ENCODE peak calls at places on chromosomes 11 and 22, in five cellular contexts. One of them, this sample, is unnamed.

GRCh38 chr11:93485983-93486382 is 57.2 kb downstream of the SMCO4 start:
- DNase-seq in A549: no peak
- DNase-seq in HFFc6: no peak
- DNase-seq in kidney glomerular epithelial cell: no peak
- DNase-seq in T-helper 1 cell: no peak
- DNase-seq in this sample: no peak

GRCh38 chr11:69644071-69644961 is 3.4 kb downstream of the CCND1 start:
- DNase-seq in A549: peak; percentile 79
- DNase-seq in HFFc6: peak; percentile 94
- DNase-seq in kidney glomerular epithelial cell: peak; percentile 28
- DNase-seq in T-helper 1 cell: no peak
- DNase-seq in this sample: no peak

GRCh38 chr11:5452712-5453111 is 3.6 kb downstream of the OR51I2 start:
- DNase-seq in A549: no peak
- DNase-seq in HFFc6: no peak
- DNase-seq in kidney glomerular epithelial cell: no peak
- DNase-seq in T-helper 1 cell: no peak
- DNase-seq in this sample: no peak

GRCh38 chr11:32821517-32821916 is 8.2 kb upstream of the PRRG4 start:
- DNase-seq in A549: no peak
- DNase-seq in HFFc6: no peak
- DNase-seq in kidney glomerular epithelial cell: peak; percentile 22
- DNase-seq in T-helper 1 cell: no peak
- DNase-seq in this sample: no peak

GRCh38 chr11:90913131-90913668 is 690.4 kb upstream of the CHORDC1 start:
- DNase-seq in A549: no peak
- DNase-seq in HFFc6: no peak
- DNase-seq in kidney glomerular epithelial cell: no peak
- DNase-seq in T-helper 1 cell: no peak
- DNase-seq in this sample: no peak

GRCh38 chr11:103998826-103999390 is 37.5 kb upstream of the DDI1 start:
- DNase-seq in A549: no peak
- DNase-seq in HFFc6: no peak
- DNase-seq in kidney glomerular epithelial cell: no peak
- DNase-seq in T-helper 1 cell: no peak
- DNase-seq in this sample: no peak

GRCh38 chr22:42202669-42203068 is 67.8 kb downstream of the TCF20 start:
- DNase-seq in A549: no peak
- DNase-seq in HFFc6: no peak
- DNase-seq in kidney glomerular epithelial cell: peak; percentile 6
- DNase-seq in T-helper 1 cell: no peak
- DNase-seq in this sample: no peak

GRCh38 chr11:57202282-57202681 is 20.5 kb downstream of the LRRC55 start:
- DNase-seq in A549: no peak
- DNase-seq in HFFc6: no peak
- DNase-seq in kidney glomerular epithelial cell: no peak
- DNase-seq in T-helper 1 cell: no peak
- DNase-seq in this sample: no peak

GRCh38 chr11:87603887-87604286 is 566.2 kb downstream of the TMEM135 start:
- DNase-seq in A549: no peak
- DNase-seq in HFFc6: no peak
- DNase-seq in kidney glomerular epithelial cell: no peak
- DNase-seq in T-helper 1 cell: no peak
- DNase-seq in this sample: no peak

GRCh38 chr11:65169164-65169641 is 830 bp upstream of the SPDYC start:
- DNase-seq in A549: no peak
- DNase-seq in HFFc6: no peak
- DNase-seq in kidney glomerular epithelial cell: no peak
- DNase-seq in T-helper 1 cell: no peak
- DNase-seq in this sample: no peak

GRCh38 chr22:32411829-32412592 is at the start of gene RTCB:
- DNase-seq in A549: peak; percentile 89
- DNase-seq in HFFc6: peak; percentile 93
- DNase-seq in kidney glomerular epithelial cell: peak; percentile 91
- DNase-seq in T-helper 1 cell: peak; percentile 73
- DNase-seq in this sample: peak; percentile 93